ENCODE peak calls at places on chromosomes 7 and 10, in ten cellular contexts. O is lower leg skin; X is dorsolateral prefrontal cortex; E is NCI-H226; G is HS-27A; P is pons; C is DMS 273 treated with DMSO at 0.1 percent for 48 hours; A is left lobe of liver; D is activated T-cell treated with anti-CD3 and anti-CD28 coated beads, Interleukin-2, amount 50 U/mL, for 48 hours; V is Right ventricle myocardium superior. F is an unnamed sample.

GRCh38 chr7:30659312-30659711 is 22.9 kb downstream of the CRHR2 start:
- DNase-seq in O (no peak), X (no peak), E (no peak), G (no peak), P (no peak), C (peak), A (no peak), D (no peak), V (no peak), F (no peak)

GRCh38 chr7:46210467-46210866 is 289.4 kb upstream of the IGFBP3 start:
- DNase-seq in O (no peak), X (no peak), E (no peak), G (no peak), P (no peak), C (no peak), A (no peak), D (no peak), V (no peak), F (no peak)

GRCh38 chr7:24463474-24463873 is 109.8 kb upstream of the PALS2 start:
- DNase-seq in O (no peak), X (no peak), E (no peak), G (no peak), P (no peak), C (peak), A (no peak), D (no peak), V (no peak), F (no peak)

GRCh38 chr7:158051372-158051760 is 536.3 kb downstream of the PTPRN2 start:
- DNase-seq in O (peak), X (no peak), E (no peak), G (no peak), P (no peak), C (no peak), A (no peak), D (no peak), V (no peak), F (no peak)

GRCh38 chr10:72540193-72540807 is 85.6 kb downstream of the MICU1 start:
- DNase-seq in O (no peak), X (no peak), E (no peak), G (no peak), P (no peak), C (no peak), A (no peak), D (no peak), V (no peak), F (no peak)

GRCh38 chr7:136874393-136875032 is 6.1 kb downstream of the CHRM2 start:
- DNase-seq in O (no peak), X (no peak), E (no peak), G (no peak), P (peak), C (no peak), A (no peak), D (no peak), V (no peak), F (no peak)

GRCh38 chr10:31602541-31603244 is 283.7 kb downstream of the ZEB1 start:
- DNase-seq in O (peak), X (peak), E (no peak), G (peak), P (peak), C (peak), A (peak), D (no peak), V (peak), F (peak)

GRCh38 chr7:64946772-64947171 is 43.7 kb downstream of the ZNF273 start:
- DNase-seq in O (no peak), X (no peak), E (no peak), G (no peak), P (no peak), C (no peak), A (no peak), D (peak), V (no peak), F (no peak)

GRCh38 chr10:23530079-23530478 is 91.2 kb downstream of the OTUD1 start:
- DNase-seq in O (no peak), X (no peak), E (no peak), G (no peak), P (no peak), C (no peak), A (no peak), D (no peak), V (no peak), F (no peak)

GRCh38 chr10:112562803-112563663 is 116.0 kb downstream of the VTI1A start:
- DNase-seq in O (no peak), X (no peak), E (no peak), G (no peak), P (peak), C (no peak), A (no peak), D (no peak), V (no peak), F (no peak)

GRCh38 chr7:47602272-47603004 is 20.5 kb upstream of the TNS3 start:
- DNase-seq in O (no peak), X (no peak), E (peak), G (no peak), P (no peak), C (no peak), A (no peak), D (no peak), V (no peak), F (no peak)

GRCh38 chr10:115936926-115937755 is 335.9 kb downstream of the GFRA1 start:
- DNase-seq in O (no peak), X (no peak), E (peak), G (peak), P (no peak), C (no peak), A (no peak), D (no peak), V (no peak), F (no peak)

GRCh38 chr7:47887016-47887640 is 61.1 kb downstream of the PKD1L1 start:
- DNase-seq in O (peak), X (no peak), E (no peak), G (no peak), P (peak), C (no peak), A (no peak), D (no peak), V (no peak), F (no peak)

GRCh38 chr10:117545141-117546019 is 2.8 kb downstream of the EMX2 start:
- DNase-seq in O (peak), X (no peak), E (no peak), G (no peak), P (no peak), C (no peak), A (no peak), D (no peak), V (no peak), F (peak)

GRCh38 chr10:101829561-101830315 is 11.5 kb upstream of the OGA start:
- DNase-seq in O (peak), X (no peak), E (peak), G (no peak), P (no peak), C (no peak), A (no peak), D (peak), V (peak), F (no peak)

GRCh38 chr10:80588506-80589020 is 50.9 kb downstream of the SH2D4B start:
- DNase-seq in O (peak), X (no peak), E (no peak), G (no peak), P (no peak), C (no peak), A (peak), D (no peak), V (no peak), F (peak)

F was measured in coronary artery.